ENCODE peak calls at places on chromosomes 4 and X, in five cellular contexts. Y is H1, D is breast epithelium, J is sigmoid colon, K is HCT116. P is an unnamed sample.

GRCh38 chr4:23728393-23728792 is 161.5 kb downstream of the PPARGC1A start:
- DNase-seq in K (no peak), J (no peak), D (peak), Y (peak), P (no peak)

GRCh38 chrX:133495464-133496391 is 80.4 kb upstream of the GPC4 start:
- DNase-seq in Y (no peak), D (peak), K (no peak), J (peak), P (no peak)

GRCh38 chr4:94721310-94721709 is 36.4 kb upstream of the BMPR1B start:
- DNase-seq in Y (no peak), J (no peak), D (no peak), K (no peak), P (no peak)

GRCh38 chrX:17376381-17377046 is 1.5 kb downstream of the NHS start:
- DNase-seq in D (no peak), Y (no peak), J (peak), K (no peak), P (no peak)

GRCh38 chr4:143743591-143743990 is 43.1 kb upstream of the FREM3 start:
- DNase-seq in Y (no peak), K (no peak), J (no peak), D (no peak), P (no peak)

GRCh38 chr4:179596621-179597020 is 2154.4 kb upstream of the AGA start:
- DNase-seq in J (no peak), D (no peak), Y (no peak), K (no peak), P (no peak)

GRCh38 chrX:42096262-42096939 is 173.0 kb upstream of the CASK start:
- DNase-seq in Y (no peak), K (peak), D (no peak), J (no peak), P (no peak)

GRCh38 chrX:20515841-20516461 is 249.2 kb upstream of the RPS6KA3 start:
- DNase-seq in Y (no peak), K (peak), J (no peak), D (no peak), P (no peak)

GRCh38 chr4:95340191-95340590 is 208.6 kb downstream of the UNC5C start:
- DNase-seq in Y (no peak), D (no peak), J (no peak), K (no peak), P (no peak)

GRCh38 chr4:7462509-7462971 is 27.8 kb upstream of the PSAPL1 start:
- DNase-seq in J (no peak), K (peak), Y (peak), D (no peak), P (peak)

GRCh38 chr4:20253272-20253798 is 1.6 kb downstream of the SLIT2 start:
- DNase-seq in J (peak), Y (no peak), D (no peak), K (no peak), P (no peak)

GRCh38 chr4:147809171-147809570 is 77.3 kb downstream of the ARHGAP10 start:
- DNase-seq in J (no peak), D (no peak), K (no peak), Y (no peak), P (no peak)

GRCh38 chrX:22047470-22047869 is 15.3 kb downstream of the PHEX start:
- DNase-seq in K (no peak), D (no peak), Y (no peak), J (no peak), P (no peak)

GRCh38 chr4:98997176-98997575 is 1.7 kb downstream of the METAP1 start:
- DNase-seq in Y (no peak), D (no peak), K (no peak), J (no peak), P (no peak)

GRCh38 chrX:71191253-71191652 is 31.8 kb upstream of the GJB1 start:
- DNase-seq in Y (no peak), K (no peak), J (no peak), D (no peak), P (no peak)

GRCh38 chrX:103461156-103461555 is 58.1 kb downstream of the RAB40A start:
- DNase-seq in Y (no peak), D (no peak), K (no peak), J (no peak), P (no peak)

GRCh38 chr4:156968479-156968984 is 3.1 kb downstream of the PDGFC start:
- DNase-seq in J (peak), Y (no peak), K (peak), D (peak), P (peak)

GRCh38 chrX:85379174-85379907 is at the start of gene POF1B:
- DNase-seq in Y (no peak), D (peak), J (no peak), K (no peak), P (peak)

GRCh38 chr4:154490589-154491340 is 834 bp downstream of the DCHS2 start:
- DNase-seq in Y (no peak), K (no peak), J (peak), D (no peak), P (no peak)

GRCh38 chr4:21134994-21135393 is 434.7 kb downstream of the PACRGL start:
- DNase-seq in D (no peak), J (no peak), K (no peak), Y (no peak), P (no peak)

GRCh38 chrX:617401-617800 is 13.2 kb upstream of the SHOX start:
- DNase-seq in K (no peak), Y (no peak), D (no peak), J (no peak), P (peak)

GRCh38 chr4:90357117-90357710 is 230.0 kb downstream of the CCSER1 start:
- DNase-seq in K (peak), D (no peak), Y (no peak), J (no peak), P (no peak)

GRCh38 chr4:26878729-26879415 is 18.2 kb downstream of the STIM2 start:
- DNase-seq in K (no peak), D (no peak), Y (no peak), J (no peak), P (no peak)

GRCh38 chr4:28287837-28288236 is 1427.2 kb downstream of the STIM2 start:
- DNase-seq in Y (no peak), D (no peak), J (no peak), K (no peak), P (no peak)

GRCh38 chr4:176404591-176404990 is 84.8 kb downstream of the SPCS3 start:
- DNase-seq in Y (no peak), D (no peak), K (no peak), J (no peak), P (no peak)

GRCh38 chr4:113636877-113637276 is 124.7 kb downstream of the CAMK2D start:
- DNase-seq in K (no peak), Y (no peak), J (no peak), D (no peak), P (no peak)

GRCh38 chrX:16712825-16713155 is 321 bp upstream of the CTPS2 start:
- DNase-seq in D (no peak), Y (no peak), K (no peak), J (no peak), P (no peak)

GRCh38 chr4:149711588-149711987 is 104.1 kb downstream of the IQCM start:
- DNase-seq in Y (no peak), D (no peak), J (no peak), K (no peak), P (no peak)

GRCh38 chr4:43132010-43132582 is 239.6 kb downstream of the GRXCR1 start:
- DNase-seq in J (no peak), D (no peak), K (peak), Y (no peak), P (peak)

GRCh38 chr4:1720163-1720983 is 750 bp downstream of the TMEM129 start:
- DNase-seq in K (no peak), J (no peak), D (no peak), Y (no peak), P (peak)
- TF ChIP-seq POLR2A in K (no peak), J (no peak), D (no peak), Y (peak), P (no peak)

GRCh38 chr4:138612428-138612827 is 370.3 kb upstream of the SLC7A11 start:
- DNase-seq in D (no peak), J (no peak), K (no peak), Y (no peak), P (no peak)

GRCh38 chr4:138611721-138612120 is 369.6 kb upstream of the SLC7A11 start:
- DNase-seq in Y (no peak), J (no peak), D (no peak), K (no peak), P (no peak)

GRCh38 chr4:138614462-138615142 is 372.5 kb upstream of the SLC7A11 start:
- DNase-seq in D (no peak), Y (no peak), J (no peak), K (no peak), P (no peak)

GRCh38 chr4:138611017-138611416 is 368.9 kb upstream of the SLC7A11 start:
- DNase-seq in D (no peak), J (no peak), K (no peak), Y (no peak), P (no peak)

GRCh38 chr4:138616775-138617174 is 374.6 kb upstream of the SLC7A11 start:
- DNase-seq in D (no peak), J (no peak), Y (no peak), K (no peak), P (no peak)
- TF ChIP-seq POLR2A in D (no peak), J (no peak), Y (no peak), K (no peak), P (no peak)

DNA sequence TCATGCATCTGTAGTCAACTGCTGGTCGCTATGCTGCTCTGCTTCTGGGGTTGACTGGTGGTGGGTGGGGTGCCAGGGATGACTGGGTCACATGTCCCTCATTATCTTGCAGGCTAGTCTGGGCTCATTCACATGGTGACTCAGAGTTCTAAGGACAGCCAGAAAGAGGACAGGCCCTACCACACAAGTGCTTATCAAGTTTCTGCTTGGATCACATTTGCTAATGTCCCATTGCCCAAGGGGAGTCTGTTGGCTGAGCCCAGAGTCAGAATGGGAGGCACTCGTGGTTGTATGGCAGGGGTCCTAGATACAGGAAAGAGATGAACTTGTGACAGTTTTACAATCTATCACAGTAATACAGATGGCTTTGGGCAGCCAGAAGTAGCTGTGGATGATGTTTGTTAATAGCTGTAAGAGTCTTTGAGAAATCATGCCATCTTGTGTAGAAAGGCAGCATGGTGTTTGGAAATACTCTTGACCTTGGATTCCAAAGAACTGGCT is 221.3 kb downstream of the GPAT3 start:
- DNase-seq in Y (no peak), J (no peak), K (no peak), D (no peak), P (no peak)
- TF ChIP-seq POLR2A in Y (no peak), J (no peak), K (no peak), D (no peak), P (no peak)

GRCh38 chrX:138885886-138886285 is 174.4 kb upstream of the FGF13 start:
- DNase-seq in D (no peak), Y (no peak), K (no peak), J (no peak), P (no peak)
- TF ChIP-seq POLR2A in D (no peak), Y (no peak), K (no peak), J (no peak), P (no peak)

GRCh38 chr4:38318737-38319455 is 345.1 kb upstream of the KLF3 start:
- DNase-seq in J (peak), K (peak), Y (peak), D (peak), P (peak)
- TF ChIP-seq POLR2A in J (no peak), K (peak), Y (peak), D (no peak), P (peak)